ENCODE peak calls at places on chromosomes 4 and X, in ten cellular contexts. R is cardiac fibroblast, Y is adrenal gland, A is sigmoid colon, F is upper lobe of right lung, Q is GM12878, H is lower leg skin, O is suprapubic skin, B is aorta, D is IMR-90. T is an unnamed sample.
A peak's percentile ranks its signal among the peaks of the same experiment; 100 is the strongest.

GRCh38 chr4:56389558-56389957 is 2.3 kb upstream of the AASDH start:
- DNase-seq in R (no peak), Y (no peak), A (no peak), F (no peak), Q (no peak), H (no peak), O (no peak), B (no peak), D (no peak), T (no peak)

GRCh38 chrX:48896611-48897011 is 957 bp downstream of the TIMM17B start:
- DNase-seq in R (peak; percentile 25), Y (no peak), A (no peak), F (no peak), Q (no peak), H (no peak), O (peak; percentile 59), B (peak; percentile 25), D (no peak), T (no peak)

GRCh38 chrX:27008486-27008885 is 454.7 kb downstream of the PPP4R3C start:
- DNase-seq in R (no peak), Y (no peak), A (no peak), F (no peak), Q (no peak), H (no peak), O (no peak), B (no peak), D (no peak), T (no peak)

GRCh38 chrX:39998636-39999406 is 98.9 kb downstream of the BCOR start:
- DNase-seq in R (no peak), Y (no peak), A (no peak), F (no peak), Q (no peak), H (no peak), O (no peak), B (no peak), D (no peak), T (no peak)

GRCh38 chr4:158170691-158171455 is 2.0 kb downstream of the GASK1B start:
- DNase-seq in R (peak; percentile 73), Y (peak; percentile 86), A (peak; percentile 81), F (peak; percentile 78), Q (no peak), H (peak; percentile 41), O (peak; percentile 67), B (peak; percentile 90), D (peak; percentile 23), T (no peak)

GRCh38 chrX:125103693-125104092 is 216.0 kb upstream of the TEX13C start:
- DNase-seq in R (no peak), Y (no peak), A (no peak), F (peak; percentile 54), Q (no peak), H (no peak), O (no peak), B (no peak), D (no peak), T (no peak)

GRCh38 chr4:3136454-3136853 is 62.0 kb downstream of the HTT start:
- DNase-seq in R (peak; percentile 45), Y (no peak), A (no peak), F (no peak), Q (no peak), H (no peak), O (no peak), B (no peak), D (peak; percentile 21), T (no peak)

GRCh38 chrX:110045988-110046387 is 43.1 kb downstream of the TMEM164 start:
- DNase-seq in R (no peak), Y (no peak), A (no peak), F (no peak), Q (no peak), H (no peak), O (no peak), B (no peak), D (no peak), T (no peak)

GRCh38 chr4:151418385-151418784 is 9.4 kb downstream of the FHIP1A start:
- DNase-seq in R (peak; percentile 88), Y (no peak), A (no peak), F (no peak), Q (no peak), H (no peak), O (no peak), B (no peak), D (peak; percentile 84), T (peak; percentile 65)

GRCh38 chr4:67973608-67974007 is 10.3 kb upstream of the TMPRSS11A start:
- DNase-seq in R (no peak), Y (no peak), A (no peak), F (no peak), Q (no peak), H (no peak), O (no peak), B (no peak), D (no peak), T (no peak)

GRCh38 chr4:7983296-7983695 is 43.6 kb upstream of the AFAP1 start:
- DNase-seq in R (no peak), Y (no peak), A (no peak), F (no peak), Q (no peak), H (no peak), O (no peak), B (no peak), D (no peak), T (no peak)

GRCh38 chr4:10706236-10706635 is 21.7 kb upstream of the CLNK start:
- DNase-seq in R (no peak), Y (no peak), A (no peak), F (no peak), Q (no peak), H (no peak), O (no peak), B (no peak), D (peak; percentile 23), T (no peak)

GRCh38 chr4:152316969-152317368 is 218.9 kb downstream of the FBXW7 start:
- DNase-seq in R (peak; percentile 29), Y (no peak), A (no peak), F (no peak), Q (no peak), H (no peak), O (no peak), B (no peak), D (peak; percentile 71), T (no peak)

GRCh38 chrX:100980608-100981497 is 11.3 kb downstream of the ARL13A start:
- DNase-seq in R (peak; percentile 82), Y (peak; percentile 61), A (no peak), F (peak; percentile 68), Q (no peak), H (no peak), O (no peak), B (peak; percentile 75), D (peak; percentile 81), T (peak; percentile 26)

GRCh38 chr4:7226464-7226863 is 34.1 kb downstream of the SORCS2 start:
- DNase-seq in R (no peak), Y (no peak), A (no peak), F (no peak), Q (no peak), H (no peak), O (no peak), B (no peak), D (no peak), T (no peak)

GRCh38 chrX:52983526-52983925 is 25.2 kb upstream of the FAM156A start:
- DNase-seq in R (no peak), Y (no peak), A (peak; percentile 19), F (no peak), Q (no peak), H (no peak), O (no peak), B (no peak), D (no peak), T (no peak)

GRCh38 chr4:159765402-159765801 is 662.5 kb downstream of the RAPGEF2 start:
- DNase-seq in R (peak; percentile 18), Y (no peak), A (no peak), F (no peak), Q (no peak), H (no peak), O (no peak), B (no peak), D (no peak), T (peak; percentile 35)

GRCh38 chrX:43679778-43680177 is 23.7 kb downstream of the MAOA start:
- DNase-seq in R (peak; percentile 67), Y (no peak), A (no peak), F (no peak), Q (no peak), H (no peak), O (no peak), B (no peak), D (no peak), T (no peak)

GRCh38 chr4:94454405-94454804 is 2.7 kb downstream of the PDLIM5 start:
- DNase-seq in R (peak; percentile 46), Y (no peak), A (no peak), F (no peak), Q (no peak), H (no peak), O (no peak), B (no peak), D (peak; percentile 15), T (no peak)

GRCh38 chrX:16666541-16666940 is 16.6 kb downstream of the S100G start:
- DNase-seq in R (peak; percentile 58), Y (peak; percentile 61), A (no peak), F (no peak), Q (no peak), H (no peak), O (no peak), B (no peak), D (peak; percentile 61), T (no peak)
- H3K4me3 ChIP-seq in R (no peak overlapping the region), Y (no peak overlapping the region), A (no peak overlapping the region), F (no peak overlapping the region), Q (no peak overlapping the region), H (no peak overlapping the region), O (no peak overlapping the region), B (no peak overlapping the region), D (no peak overlapping the region), T (no peak overlapping the region)

DNA sequence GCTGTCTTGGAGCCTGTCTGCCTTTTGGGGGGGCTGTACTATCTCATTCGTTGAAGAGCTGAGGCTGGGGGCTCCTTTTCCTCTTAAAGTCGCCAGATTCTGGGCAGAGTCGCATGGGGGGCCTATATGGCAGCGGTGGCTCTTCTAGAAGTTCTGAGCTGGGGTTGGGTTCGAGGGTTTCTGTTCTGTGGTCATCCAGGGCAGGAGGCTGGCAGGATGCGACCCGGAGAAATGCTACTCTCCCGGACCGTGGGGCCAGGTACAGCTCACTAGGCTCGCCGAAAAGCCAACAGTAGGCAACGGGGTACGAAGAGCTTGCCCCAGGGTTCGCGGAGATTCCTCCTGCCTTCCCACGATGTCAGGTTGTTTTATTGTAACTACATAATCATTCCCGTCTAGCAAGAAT is 1.9 kb upstream of the CITED1 start:
- DNase-seq in R (no peak), Y (no peak), A (no peak), F (no peak), Q (no peak), H (no peak), O (no peak), B (no peak), D (no peak), T (no peak)
- H3K4me3 ChIP-seq in R (no peak overlapping the region), Y (peak overlapping the region; percentile 59), A (peak overlapping the region; percentile 58), F (peak overlapping the region; percentile 46), Q (no peak overlapping the region), H (no peak overlapping the region), O (peak overlapping the region; percentile 61), B (no peak overlapping the region), D (no peak overlapping the region), T (no peak overlapping the region)

GRCh38 chr4:72031868-72032619 is at the start of gene NPFFR2:
- DNase-seq in R (peak; percentile 33), Y (no peak), A (no peak), F (peak; percentile 77), Q (no peak), H (no peak), O (no peak), B (no peak), D (no peak), T (no peak)
- H3K4me3 ChIP-seq in R (no peak within 1 kb of the TSS), Y (no peak within 1 kb of the TSS), A (peak within 1 kb of the TSS; percentile 23), F (peak within 1 kb of the TSS; percentile 12), Q (no peak within 1 kb of the TSS), H (no peak within 1 kb of the TSS), O (peak within 1 kb of the TSS; percentile 16), B (no peak within 1 kb of the TSS), D (no peak within 1 kb of the TSS), T (peak within 1 kb of the TSS; percentile 58)

GRCh38 chr4:38672247-38673071 is 8.5 kb downstream of the KLF3 start:
- DNase-seq in R (no peak), Y (peak; percentile 50), A (no peak), F (no peak), Q (no peak), H (no peak), O (no peak), B (no peak), D (no peak), T (no peak)
- H3K4me3 ChIP-seq in R (no peak overlapping the region), Y (no peak overlapping the region), A (no peak overlapping the region), F (no peak overlapping the region), Q (no peak overlapping the region), H (no peak overlapping the region), O (peak overlapping the region; percentile 30), B (no peak overlapping the region), D (no peak overlapping the region), T (no peak overlapping the region)

T was measured in retinal pigment epithelial cell.